ENCODE peak calls at places on chromosomes 5 and 9, in eight cellular contexts. M, H, F, E, C, V, R and W are unnamed samples.

GRCh38 chr5:91438871-91439270 is 55.8 kb upstream of the ARRDC3 start:
- DNase-seq in H (no peak), F (peak), E (no peak), V (no peak), R (no peak), C (no peak), M (no peak), W (no peak)

GRCh38 chr5:154995679-154996078 is 17.9 kb upstream of the KIF4B start:
- DNase-seq in E (no peak), R (no peak), C (no peak), F (no peak), H (no peak), V (no peak), M (peak), W (no peak)

GRCh38 chr5:172411423-172412111 is 42.8 kb downstream of the SH3PXD2B start:
- DNase-seq in M (no peak), C (no peak), H (no peak), R (no peak), F (no peak), E (peak), V (no peak), W (no peak)

GRCh38 chr5:142937265-142937877 is 167.2 kb downstream of the ARHGAP26 start:
- DNase-seq in V (no peak), H (no peak), F (no peak), M (no peak), E (no peak), R (no peak), C (no peak), W (no peak)

GRCh38 chr9:81032831-81033230 is 656.5 kb downstream of the TLE1 start:
- DNase-seq in H (no peak), V (no peak), M (no peak), E (peak), R (no peak), C (no peak), F (peak), W (no peak)

GRCh38 chr5:170429014-170429413 is 39.8 kb upstream of the KCNMB1 start:
- DNase-seq in C (no peak), H (no peak), R (no peak), F (no peak), V (no peak), M (peak), E (no peak), W (no peak)

GRCh38 chr9:121887553-121888437 is 205.3 kb downstream of the TTLL11 start:
- DNase-seq in F (no peak), V (no peak), M (no peak), C (no peak), H (no peak), R (no peak), E (no peak), W (no peak)

GRCh38 chr5:123937230-123937629 is 425.3 kb downstream of the CSNK1G3 start:
- DNase-seq in E (peak), V (peak), R (no peak), F (peak), C (no peak), H (no peak), M (peak), W (peak)

GRCh38 chr9:121566401-121567141 is 66.9 kb upstream of the GGTA1 start:
- DNase-seq in H (no peak), E (peak), V (no peak), M (peak), F (peak), R (no peak), C (no peak), W (no peak)

GRCh38 chr5:24505291-24505690 is 139.5 kb downstream of the CDH10 start:
- DNase-seq in C (no peak), R (no peak), V (no peak), H (no peak), F (no peak), E (no peak), M (no peak), W (no peak)

GRCh38 chr9:130665431-130666392 is 1.3 kb downstream of the PRDM12 start:
- DNase-seq in V (no peak), F (no peak), R (no peak), H (no peak), E (no peak), C (no peak), M (no peak), W (no peak)

GRCh38 chr9:137740311-137740710 is 121.5 kb downstream of the EHMT1 start:
- DNase-seq in C (no peak), V (peak), E (no peak), H (no peak), R (no peak), F (no peak), M (peak), W (no peak)

GRCh38 chr5:129382921-129383672 is 77.0 kb upstream of the ADAMTS19 start:
- DNase-seq in M (no peak), E (no peak), C (no peak), R (no peak), V (no peak), H (no peak), F (no peak), W (peak)

GRCh38 chr5:138824924-138825863 is 49.9 kb downstream of the LRRTM2 start:
- DNase-seq in R (no peak), F (no peak), M (peak), H (no peak), V (peak), C (no peak), E (no peak), W (no peak)

GRCh38 chr5:138212828-138213160 is 329 bp downstream of the CDC23 start:
- DNase-seq in F (no peak), R (no peak), V (no peak), M (peak), H (no peak), C (no peak), E (peak), W (no peak)

GRCh38 chr9:135504262-135505229 is 4.1 kb downstream of the MRPS2 start:
- DNase-seq in C (peak), E (peak), M (peak), V (peak), H (no peak), R (peak), F (peak), W (no peak)